ENCODE peak calls at places on chromosomes 6 and 20, in nine cellular contexts. E, L, B, K, M, W, Q, F and Z are unnamed samples.
A peak's percentile ranks its signal among the peaks of the same experiment; 100 is the strongest.

GRCh38 chr20:10863337-10864060 is 189.7 kb upstream of the JAG1 start:
- DNase-seq in E (no peak), L (peak; percentile 90), B (peak; percentile 90), K (peak; percentile 27), M (no peak), W (no peak), Q (peak; percentile 27), F (peak; percentile 39), Z (no peak)

GRCh38 chr6:87487555-87487954 is 14.8 kb downstream of the SLC35A1 start:
- DNase-seq in E (no peak), L (peak; percentile 51), B (peak; percentile 64), K (no peak), M (no peak), W (no peak), Q (no peak), F (peak; percentile 24), Z (no peak)

GRCh38 chr6:113137411-113137810 is 719.7 kb upstream of the MARCKS start:
- DNase-seq in E (peak; percentile 15), L (no peak), B (no peak), K (peak; percentile 64), M (peak; percentile 32), W (no peak), Q (peak; percentile 17), F (no peak), Z (no peak)

GRCh38 chr20:35318502-35319157 is 26.4 kb upstream of the FAM83C start:
- DNase-seq in E (peak; percentile 47), L (peak; percentile 90), B (peak; percentile 69), K (peak; percentile 59), M (no peak), W (no peak), Q (no peak), F (no peak), Z (no peak)

GRCh38 chr6:31086788-31087440 is 25.5 kb downstream of the C6orf15 start:
- DNase-seq in E (no peak), L (peak; percentile 84), B (peak; percentile 60), K (no peak), M (no peak), W (no peak), Q (no peak), F (peak; percentile 34), Z (no peak)

GRCh38 chr6:285030-285771 is 7.1 kb upstream of the DUSP22 start:
- DNase-seq in E (no peak), L (no peak), B (no peak), K (no peak), M (no peak), W (no peak), Q (no peak), F (no peak), Z (no peak)

GRCh38 chr6:5492356-5492755 is 231.0 kb downstream of the FARS2 start:
- DNase-seq in E (no peak), L (no peak), B (no peak), K (no peak), M (no peak), W (no peak), Q (no peak), F (no peak), Z (no peak)

GRCh38 chr20:60820918-60821317 is 431.1 kb upstream of the CDH4 start:
- DNase-seq in E (no peak), L (no peak), B (no peak), K (no peak), M (no peak), W (no peak), Q (no peak), F (no peak), Z (no peak)

GRCh38 chr6:3849681-3850450 is 693 bp downstream of the FAM50B start:
- DNase-seq in E (peak; percentile 28), L (no peak), B (no peak), K (peak; percentile 54), M (peak; percentile 46), W (no peak), Q (peak; percentile 26), F (no peak), Z (no peak)

GRCh38 chr20:13402171-13402760 is 181.2 kb downstream of the ISM1 start:
- DNase-seq in E (no peak), L (no peak), B (no peak), K (peak; percentile 46), M (no peak), W (no peak), Q (no peak), F (no peak), Z (no peak)

DNA sequence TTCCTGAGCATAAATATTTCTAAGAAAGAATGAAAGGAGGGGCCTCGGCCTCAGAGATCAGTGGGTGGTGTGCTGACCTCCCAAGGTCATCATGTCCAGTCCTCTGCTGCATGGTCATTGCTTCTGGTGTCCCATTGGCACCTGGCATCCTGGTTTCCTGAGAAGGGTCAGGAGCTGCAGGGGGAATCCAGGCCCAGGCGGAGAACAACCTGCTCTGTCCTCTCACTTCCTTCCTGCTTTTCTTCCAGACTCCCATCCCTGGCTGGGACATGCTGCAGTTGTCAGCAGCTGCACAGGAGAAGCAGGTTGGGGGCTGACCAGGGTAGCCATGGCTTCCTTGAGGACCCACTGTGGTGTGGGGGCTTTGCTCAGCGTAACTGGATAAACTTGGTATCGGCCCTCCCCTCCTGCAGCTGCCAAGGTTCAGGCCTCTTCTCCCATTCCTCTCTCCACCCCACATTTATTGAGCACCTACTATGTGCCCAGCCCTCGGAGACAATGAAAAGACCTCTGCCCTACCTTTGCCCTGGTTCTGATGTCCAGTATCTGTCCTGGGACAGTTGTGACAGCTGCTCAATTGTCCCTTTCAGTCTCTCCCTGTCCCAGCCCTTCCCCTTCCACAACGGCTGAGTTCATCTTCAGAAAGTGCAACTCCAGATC is 155.2 kb downstream of the CEBPB start:
- DNase-seq in E (peak; percentile 21), L (no peak), B (no peak), K (no peak), M (no peak), W (no peak), Q (no peak), F (no peak), Z (no peak)
- H3K9me3 ChIP-seq in E (no peaks in the 10 kb centered on the region), L (no peaks in the 10 kb centered on the region), B (no peaks in the 10 kb centered on the region), K (no peaks in the 10 kb centered on the region), M (no peaks in the 10 kb centered on the region), W (no peaks in the 10 kb centered on the region), Q (no peaks in the 10 kb centered on the region), F (no peaks in the 10 kb centered on the region), Z (no peaks in the 10 kb centered on the region)

GRCh38 chr20:30484009-30484748 is 773.3 kb upstream of the DEFB115 start:
- DNase-seq in E (no peak), L (no peak), B (no peak), K (no peak), M (no peak), W (no peak), Q (no peak), F (no peak), Z (no peak)

GRCh38 chr20:30487947-30488926 is 769.2 kb upstream of the DEFB115 start:
- DNase-seq in E (no peak), L (no peak), B (no peak), K (no peak), M (no peak), W (no peak), Q (no peak), F (no peak), Z (no peak)

GRCh38 chr20:30484749-30485070 is 772.8 kb upstream of the DEFB115 start:
- DNase-seq in E (no peak), L (no peak), B (no peak), K (no peak), M (no peak), W (no peak), Q (no peak), F (no peak), Z (no peak)

GRCh38 chr20:30486103-30486478 is 771.4 kb upstream of the DEFB115 start:
- DNase-seq in E (no peak), L (no peak), B (no peak), K (no peak), M (no peak), W (no peak), Q (no peak), F (no peak), Z (no peak)

DNA sequence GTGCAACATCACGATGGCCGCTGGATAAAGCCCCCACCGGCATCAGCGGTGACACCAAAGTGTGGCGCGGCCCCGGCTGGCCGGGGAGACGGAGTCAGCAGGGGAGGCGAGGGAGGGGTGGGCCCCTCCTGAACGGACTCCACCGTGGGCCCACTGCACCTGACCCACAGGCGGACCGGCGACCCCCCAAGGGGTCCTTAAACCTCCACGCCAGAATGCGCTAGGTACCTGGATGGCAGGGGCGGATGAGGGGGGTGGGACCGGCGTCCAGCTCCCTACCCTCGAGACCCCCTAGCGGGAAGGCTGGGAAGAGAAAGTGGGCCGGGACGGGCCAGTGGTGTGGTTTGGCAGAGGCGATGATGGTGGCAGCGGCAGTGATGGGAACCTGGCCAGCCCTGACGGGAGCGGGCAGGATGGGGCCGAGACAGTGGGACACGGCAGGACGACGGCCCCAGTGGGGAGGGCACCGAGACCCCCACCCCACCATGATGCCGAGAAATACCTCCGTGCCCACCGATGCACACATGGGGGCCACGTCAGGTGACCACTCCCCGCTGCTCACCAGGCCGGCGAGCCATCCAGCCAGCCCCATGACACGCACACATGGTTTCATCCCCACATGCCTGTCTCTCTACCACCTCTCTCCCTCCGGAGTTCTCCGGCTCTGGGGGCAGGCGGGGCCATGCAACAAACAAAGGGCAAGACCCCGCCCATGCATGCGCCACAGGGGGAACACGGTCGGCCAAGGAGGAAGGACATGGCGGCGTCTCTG is 771.9 kb upstream of the DEFB115 start:
- DNase-seq in E (no peak), L (no peak), B (no peak), K (no peak), M (no peak), W (no peak), Q (no peak), F (no peak), Z (no peak)
- H3K9me3 ChIP-seq in E (peaks cover 3% of the 10 kb centered on the region), L (peaks cover 23% of the 10 kb centered on the region), B (no peaks in the 10 kb centered on the region), K (no peaks in the 10 kb centered on the region), M (peaks cover 4% of the 10 kb centered on the region), W (peaks cover 4% of the 10 kb centered on the region), Q (peaks cover 49% of the 10 kb centered on the region), F (peaks cover 62% of the 10 kb centered on the region), Z (no peaks in the 10 kb centered on the region)

DNA sequence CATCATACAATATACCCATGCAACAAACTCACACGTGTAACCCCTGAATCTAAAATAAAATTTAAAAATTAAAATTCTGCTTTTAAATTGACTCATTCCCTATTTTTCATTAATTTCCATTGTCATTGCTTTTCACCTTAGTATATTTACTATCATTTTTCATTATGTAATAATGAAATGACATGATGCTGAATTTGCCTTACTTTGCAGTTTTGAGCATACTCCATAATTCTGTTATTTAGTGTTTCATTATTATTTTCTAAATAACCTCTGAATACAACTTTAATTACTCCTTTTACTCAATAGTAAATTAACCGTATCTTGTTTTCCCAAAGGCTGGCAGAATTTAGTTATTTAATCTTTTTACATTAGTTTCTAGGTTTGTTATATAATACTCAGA is 719.6 kb downstream of the DOK5 start:
- DNase-seq in E (no peak), L (no peak), B (no peak), K (no peak), M (no peak), W (no peak), Q (no peak), F (no peak), Z (no peak)
- H3K9me3 ChIP-seq in E (no peaks in the 10 kb centered on the region), L (peaks cover 12% of the 10 kb centered on the region), B (peaks cover 15% of the 10 kb centered on the region), K (no peaks in the 10 kb centered on the region), M (no peaks in the 10 kb centered on the region), W (no peaks in the 10 kb centered on the region), Q (no peaks in the 10 kb centered on the region), F (peaks cover 9% of the 10 kb centered on the region), Z (no peaks in the 10 kb centered on the region)

DNA sequence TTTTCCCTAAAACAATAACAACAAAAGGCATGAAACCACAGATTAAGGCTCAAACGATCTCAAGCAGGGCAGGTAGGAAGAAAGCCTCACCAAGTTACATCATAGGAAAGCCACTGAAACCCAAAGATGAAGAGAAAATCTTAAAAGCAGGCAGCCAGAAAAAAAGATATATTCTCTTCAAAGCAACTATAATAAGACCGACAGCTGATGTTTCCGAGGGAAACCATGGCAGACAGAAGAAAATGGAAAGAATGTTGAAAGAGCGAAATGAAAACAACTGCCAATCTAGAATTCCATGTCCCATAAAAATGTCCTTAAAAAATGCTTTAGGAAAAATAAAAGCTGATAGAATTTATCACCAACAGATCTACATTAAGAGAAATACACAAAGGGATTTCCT is 161.5 kb upstream of the THBS2 start:
- DNase-seq in E (no peak), L (no peak), B (no peak), K (no peak), M (no peak), W (no peak), Q (no peak), F (no peak), Z (no peak)
- H3K9me3 ChIP-seq in E (peaks cover 8% of the 10 kb centered on the region), L (peaks cover 6% of the 10 kb centered on the region), B (no peaks in the 10 kb centered on the region), K (no peaks in the 10 kb centered on the region), M (no peaks in the 10 kb centered on the region), W (peaks cover 15% of the 10 kb centered on the region), Q (peaks cover 33% of the 10 kb centered on the region), F (no peaks in the 10 kb centered on the region), Z (no peaks in the 10 kb centered on the region)